ENCODE peak calls at places on chromosomes 16 and 17, in five cellular contexts. One of them, this sample, is unnamed.

GRCh38 chr16:2365397-2365796 is 24.9 kb upstream of the ABCA3 start:
- DNase-seq in mesendoderm: no peak
- DNase-seq in DND-41: no peak
- DNase-seq in PC-9: no peak
- DNase-seq in PC-3: no peak
- DNase-seq in this sample: no peak

GRCh38 chr17:4733073-4733531 is 1.9 kb downstream of the MED11 start:
- DNase-seq in mesendoderm: no peak
- DNase-seq in DND-41: no peak
- DNase-seq in PC-9: no peak
- DNase-seq in PC-3: no peak
- DNase-seq in this sample: no peak

GRCh38 chr17:64648234-64648633 is 13.9 kb downstream of the SMURF2 start:
- DNase-seq in mesendoderm: no peak
- DNase-seq in DND-41: no peak
- DNase-seq in PC-9: no peak
- DNase-seq in PC-3: no peak
- DNase-seq in this sample: no peak

GRCh38 chr16:74742051-74742481 is 32.6 kb downstream of the FA2H start:
- DNase-seq in mesendoderm: no peak
- DNase-seq in DND-41: no peak
- DNase-seq in PC-9: no peak
- DNase-seq in PC-3: no peak
- DNase-seq in this sample: no peak

GRCh38 chr17:1713878-1714487 is 3.8 kb upstream of the TLCD2 start:
- DNase-seq in mesendoderm: peak
- DNase-seq in DND-41: no peak
- DNase-seq in PC-9: no peak
- DNase-seq in PC-3: peak
- DNase-seq in this sample: no peak

GRCh38 chr16:56583351-56583910 is 5.9 kb upstream of the MT3 start:
- DNase-seq in mesendoderm: peak
- DNase-seq in DND-41: no peak
- DNase-seq in PC-9: no peak
- DNase-seq in PC-3: no peak
- DNase-seq in this sample: no peak

GRCh38 chr17:27430882-27431491 is 25.3 kb upstream of the KSR1 start:
- DNase-seq in mesendoderm: peak
- DNase-seq in DND-41: peak
- DNase-seq in PC-9: no peak
- DNase-seq in PC-3: peak
- DNase-seq in this sample: no peak

GRCh38 chr17:42408076-42408475 is 15.0 kb downstream of the CAVIN1 start:
- DNase-seq in mesendoderm: no peak
- DNase-seq in DND-41: no peak
- DNase-seq in PC-9: no peak
- DNase-seq in PC-3: no peak
- DNase-seq in this sample: no peak

GRCh38 chr17:80752369-80752705 is 207.7 kb downstream of the RPTOR start:
- DNase-seq in mesendoderm: no peak
- DNase-seq in DND-41: no peak
- DNase-seq in PC-9: no peak
- DNase-seq in PC-3: no peak
- DNase-seq in this sample: no peak

GRCh38 chr16:65547799-65548446 is 426.1 kb upstream of the CDH11 start:
- DNase-seq in mesendoderm: peak
- DNase-seq in DND-41: no peak
- DNase-seq in PC-9: no peak
- DNase-seq in PC-3: peak
- DNase-seq in this sample: no peak

GRCh38 chr17:37231882-37232281 is 143.9 kb upstream of the C17orf78 start:
- DNase-seq in mesendoderm: no peak
- DNase-seq in DND-41: no peak
- DNase-seq in PC-9: no peak
- DNase-seq in PC-3: no peak
- DNase-seq in this sample: no peak

GRCh38 chr16:30356401-30357084 is 1.4 kb upstream of the CD2BP2 start:
- DNase-seq in mesendoderm: no peak
- DNase-seq in DND-41: no peak
- DNase-seq in PC-9: no peak
- DNase-seq in PC-3: no peak
- DNase-seq in this sample: no peak

GRCh38 chr16:77496934-77497333 is 62.1 kb upstream of the ADAMTS18 start:
- DNase-seq in mesendoderm: no peak
- DNase-seq in DND-41: no peak
- DNase-seq in PC-9: no peak
- DNase-seq in PC-3: no peak
- DNase-seq in this sample: no peak

GRCh38 chr17:45812102-45812501 is 28.0 kb downstream of the CRHR1 start:
- DNase-seq in mesendoderm: peak
- DNase-seq in DND-41: no peak
- DNase-seq in PC-9: no peak
- DNase-seq in PC-3: peak
- DNase-seq in this sample: no peak

GRCh38 chr16:57995721-57996405 is 4.6 kb downstream of the ZNF319 start:
- DNase-seq in mesendoderm: no peak
- DNase-seq in DND-41: no peak
- DNase-seq in PC-9: no peak
- DNase-seq in PC-3: no peak
- DNase-seq in this sample: no peak

GRCh38 chr16:21599994-21600773 is 807 bp downstream of the METTL9 start:
- DNase-seq in mesendoderm: peak
- DNase-seq in DND-41: peak
- DNase-seq in PC-9: peak
- DNase-seq in PC-3: peak
- DNase-seq in this sample: peak

DNA sequence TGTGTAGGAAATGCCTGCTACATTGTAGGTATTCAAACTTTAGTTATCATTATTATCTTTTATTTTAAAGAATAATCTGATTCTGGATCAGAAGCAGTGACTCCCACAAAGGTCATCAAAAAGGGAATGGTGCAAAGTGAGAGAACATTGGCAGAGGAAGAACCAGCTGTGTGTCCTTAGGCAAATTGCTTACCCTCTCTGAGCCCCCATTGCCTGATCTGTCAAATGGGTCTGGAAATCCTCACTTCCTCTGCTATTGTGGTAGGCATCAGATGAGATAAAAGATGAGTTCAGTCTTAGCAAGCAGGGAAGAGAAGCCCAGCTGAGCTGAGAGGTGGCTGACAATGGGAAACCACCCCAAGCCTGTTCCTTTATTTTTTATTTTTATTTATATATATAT is 24.3 kb upstream of the PLCG2 start:
- DNase-seq in mesendoderm: no peak
- DNase-seq in DND-41: no peak
- DNase-seq in PC-9: no peak
- DNase-seq in PC-3: no peak
- DNase-seq in this sample: no peak
- H3K4me3 ChIP-seq in mesendoderm: no peak
- H3K4me3 ChIP-seq in DND-41: no peak
- H3K4me3 ChIP-seq in PC-9: no peak
- H3K4me3 ChIP-seq in PC-3: no peak
- H3K4me3 ChIP-seq in this sample: no peak

GRCh38 chr17:70947636-70948565 is 778.6 kb downstream of the KCNJ2 start:
- DNase-seq in mesendoderm: no peak
- DNase-seq in DND-41: no peak
- DNase-seq in PC-9: no peak
- DNase-seq in PC-3: no peak
- DNase-seq in this sample: no peak

GRCh38 chr17:70947215-70947614 is 777.9 kb downstream of the KCNJ2 start:
- DNase-seq in mesendoderm: no peak
- DNase-seq in DND-41: no peak
- DNase-seq in PC-9: no peak
- DNase-seq in PC-3: no peak
- DNase-seq in this sample: no peak

GRCh38 chr17:70945386-70945785 is 776.1 kb downstream of the KCNJ2 start:
- DNase-seq in mesendoderm: peak
- DNase-seq in DND-41: no peak
- DNase-seq in PC-9: no peak
- DNase-seq in PC-3: no peak
- DNase-seq in this sample: no peak
- H3K4me3 ChIP-seq in mesendoderm: no peak
- H3K4me3 ChIP-seq in DND-41: no peak
- H3K4me3 ChIP-seq in PC-9: no peak
- H3K4me3 ChIP-seq in PC-3: no peak
- H3K4me3 ChIP-seq in this sample: no peak

GRCh38 chr16:53625221-53625620 is 78.4 kb downstream of the RPGRIP1L start:
- DNase-seq in mesendoderm: no peak
- DNase-seq in DND-41: no peak
- DNase-seq in PC-9: no peak
- DNase-seq in PC-3: no peak
- DNase-seq in this sample: no peak
- H3K4me3 ChIP-seq in mesendoderm: no peak
- H3K4me3 ChIP-seq in DND-41: no peak
- H3K4me3 ChIP-seq in PC-9: no peak
- H3K4me3 ChIP-seq in PC-3: no peak
- H3K4me3 ChIP-seq in this sample: no peak

DNA sequence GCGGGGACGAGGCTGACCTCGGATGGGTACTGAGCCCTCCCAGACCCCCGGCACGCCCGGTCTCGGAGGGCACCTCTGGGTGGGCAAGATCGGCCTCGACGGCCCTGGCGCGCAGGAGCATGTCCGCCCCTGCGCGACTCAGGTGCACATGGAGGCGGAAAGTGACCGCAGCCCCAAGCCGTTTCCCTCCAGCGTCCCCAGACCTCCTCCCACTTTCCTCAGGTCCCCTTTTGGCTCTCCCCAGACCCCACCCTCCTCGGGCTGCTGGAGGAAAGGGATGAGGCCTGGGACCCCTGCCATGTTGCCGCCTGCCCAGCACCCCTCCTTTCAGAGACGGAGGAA is 10.0 kb downstream of the RPL19 start:
- DNase-seq in mesendoderm: no peak
- DNase-seq in DND-41: no peak
- DNase-seq in PC-9: no peak
- DNase-seq in PC-3: no peak
- DNase-seq in this sample: no peak
- H3K4me3 ChIP-seq in mesendoderm: peak
- H3K4me3 ChIP-seq in DND-41: peak
- H3K4me3 ChIP-seq in PC-9: no peak
- H3K4me3 ChIP-seq in PC-3: no peak
- H3K4me3 ChIP-seq in this sample: peak

GRCh38 chr17:73952498-73953205 is 250.8 kb upstream of the RPL38 start:
- DNase-seq in mesendoderm: peak
- DNase-seq in DND-41: no peak
- DNase-seq in PC-9: no peak
- DNase-seq in PC-3: no peak
- DNase-seq in this sample: no peak
- H3K4me3 ChIP-seq in mesendoderm: peak
- H3K4me3 ChIP-seq in DND-41: no peak
- H3K4me3 ChIP-seq in PC-9: no peak
- H3K4me3 ChIP-seq in PC-3: no peak
- H3K4me3 ChIP-seq in this sample: no peak

GRCh38 chr16:70736454-70737376 is 50.9 kb upstream of the MTSS2 start:
- DNase-seq in mesendoderm: no peak
- DNase-seq in DND-41: no peak
- DNase-seq in PC-9: no peak
- DNase-seq in PC-3: no peak
- DNase-seq in this sample: peak

GRCh38 chr16:70738083-70738977 is 52.5 kb upstream of the MTSS2 start:
- DNase-seq in mesendoderm: peak
- DNase-seq in DND-41: no peak
- DNase-seq in PC-9: no peak
- DNase-seq in PC-3: peak
- DNase-seq in this sample: peak

GRCh38 chr16:70737377-70738082 is 51.7 kb upstream of the MTSS2 start:
- DNase-seq in mesendoderm: no peak
- DNase-seq in DND-41: no peak
- DNase-seq in PC-9: no peak
- DNase-seq in PC-3: no peak
- DNase-seq in this sample: peak

GRCh38 chr16:70734522-70734921 is 48.7 kb upstream of the MTSS2 start:
- DNase-seq in mesendoderm: no peak
- DNase-seq in DND-41: no peak
- DNase-seq in PC-9: no peak
- DNase-seq in PC-3: no peak
- DNase-seq in this sample: no peak

DNA sequence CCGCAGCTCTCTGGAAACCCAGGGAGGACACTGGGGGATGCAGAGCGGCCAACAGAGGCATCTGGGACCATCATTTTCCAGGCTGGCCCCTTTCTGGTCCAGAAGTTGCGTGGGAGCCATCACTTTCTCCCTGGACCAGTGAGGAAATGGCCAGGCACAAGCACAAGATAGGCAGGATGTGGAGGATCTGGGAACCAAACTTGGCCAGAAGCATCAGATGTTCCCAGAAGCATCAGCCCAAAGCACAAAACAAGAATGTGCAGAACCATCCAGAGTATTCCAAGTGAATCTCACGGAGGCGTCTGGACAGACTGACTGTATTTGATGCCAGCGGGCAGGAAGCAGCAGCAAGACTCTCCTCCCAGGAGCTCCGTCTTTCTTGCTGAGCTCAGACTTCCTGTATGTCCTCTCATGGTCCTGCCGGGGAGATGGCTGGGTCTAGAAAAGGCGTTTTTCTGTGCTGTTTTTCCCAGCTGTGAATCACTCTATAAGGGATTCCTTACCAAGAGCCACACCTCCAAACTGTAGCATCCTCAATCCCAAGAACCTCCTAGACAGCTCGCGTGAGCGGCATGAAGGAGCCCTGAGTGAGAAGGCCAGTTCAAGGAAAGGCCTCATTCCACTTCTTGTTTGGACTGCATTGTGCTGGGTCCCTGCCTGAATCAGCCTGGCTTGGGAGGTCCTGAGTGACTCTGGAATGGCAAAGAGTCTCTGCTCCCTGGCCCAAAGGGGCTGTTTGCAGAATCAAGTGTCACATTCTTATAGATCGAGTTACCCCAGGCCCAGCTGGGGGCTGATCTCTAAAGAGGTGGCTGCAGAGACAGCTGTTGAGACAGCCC is 49.5 kb upstream of the MTSS2 start:
- DNase-seq in mesendoderm: peak
- DNase-seq in DND-41: no peak
- DNase-seq in PC-9: no peak
- DNase-seq in PC-3: no peak
- DNase-seq in this sample: no peak
- H3K4me3 ChIP-seq in mesendoderm: no peak
- H3K4me3 ChIP-seq in DND-41: no peak
- H3K4me3 ChIP-seq in PC-9: no peak
- H3K4me3 ChIP-seq in PC-3: no peak
- H3K4me3 ChIP-seq in this sample: no peak

DNA sequence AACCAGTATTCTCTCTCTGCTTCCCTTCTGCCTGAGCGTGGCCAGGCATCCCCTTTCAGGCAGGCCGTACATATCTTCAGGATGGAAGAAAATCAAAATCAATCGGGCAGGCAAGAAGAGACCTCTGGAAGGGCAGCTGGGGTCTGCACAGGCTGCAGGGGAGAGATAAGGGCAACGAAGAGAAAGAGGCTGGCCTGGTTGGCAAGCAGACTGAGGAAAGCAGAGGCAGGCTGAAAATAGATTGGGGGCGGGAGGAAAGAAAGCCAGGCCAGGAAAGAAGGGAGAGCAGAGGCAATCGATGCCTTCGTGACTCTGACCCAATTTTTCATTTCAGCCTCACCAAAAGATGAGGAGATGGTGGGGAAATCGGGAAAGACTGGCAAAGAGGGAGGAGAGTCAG is 18.1 kb downstream of the PIPOX start:
- DNase-seq in mesendoderm: no peak
- DNase-seq in DND-41: no peak
- DNase-seq in PC-9: no peak
- DNase-seq in PC-3: no peak
- DNase-seq in this sample: no peak
- H3K4me3 ChIP-seq in mesendoderm: no peak
- H3K4me3 ChIP-seq in DND-41: no peak
- H3K4me3 ChIP-seq in PC-9: no peak
- H3K4me3 ChIP-seq in PC-3: no peak
- H3K4me3 ChIP-seq in this sample: no peak